ENCODE peak calls at places on chromosome 11, in ten cellular contexts. E is endodermal cell; K is pancreas; C is GM23248; L is HCT116; B is Peyer's patch; V is body of pancreas; Z is upper lobe of right lung; I is CD8-positive, alpha-beta memory T cell; D is PC-9. O is an unnamed sample.

GRCh38 chr11:2306971-2307732 is 5.3 kb downstream of the TSPAN32 start:
- DNase-seq in K (no peak), V (no peak), I (no peak), L (no peak), D (no peak), B (no peak), Z (peak; percentile 63), E (peak; percentile 42), C (peak; percentile 22), O (no peak)

GRCh38 chr11:58923300-58923788 is 15.9 kb upstream of the GLYATL1 start:
- DNase-seq in D (peak; percentile 2), I (no peak), Z (no peak), C (peak; percentile 52), K (no peak), V (peak; percentile 17), L (peak; percentile 54), B (no peak), E (peak; percentile 82), O (no peak)

GRCh38 chr11:67490727-67491065 is 7.9 kb downstream of the AIP start:
- DNase-seq in C (no peak), D (no peak), B (no peak), V (no peak), I (no peak), E (no peak), Z (no peak), K (no peak), L (no peak), O (no peak)

GRCh38 chr11:66111158-66111557 is 41.1 kb downstream of the PACS1 start:
- DNase-seq in L (no peak), B (no peak), V (no peak), K (no peak), E (no peak), I (no peak), C (no peak), D (no peak), Z (no peak), O (no peak)

GRCh38 chr11:85752201-85752889 is 58.6 kb downstream of the SYTL2 start:
- DNase-seq in C (no peak), Z (no peak), I (no peak), D (no peak), K (peak; percentile 13), B (no peak), V (peak; percentile 55), L (no peak), E (no peak), O (no peak)

GRCh38 chr11:92837595-92837994 is 131.9 kb upstream of the MTNR1B start:
- DNase-seq in Z (no peak), B (no peak), C (no peak), E (no peak), L (no peak), D (no peak), V (no peak), K (no peak), I (no peak), O (no peak)

GRCh38 chr11:6402561-6402981 is 12.3 kb downstream of the SMPD1 start:
- DNase-seq in D (no peak), I (peak; percentile 50), Z (no peak), B (peak; percentile 92), K (no peak), V (no peak), L (no peak), E (no peak), C (no peak), O (no peak)

GRCh38 chr11:22792497-22792896 is 37.1 kb downstream of the SVIP start:
- DNase-seq in I (no peak), B (no peak), L (peak; percentile 83), K (no peak), C (peak; percentile 83), E (no peak), D (peak; percentile 31), V (no peak), Z (no peak), O (no peak)

GRCh38 chr11:78655561-78655960 is 80.9 kb upstream of the NARS2 start:
- DNase-seq in C (no peak), I (no peak), L (no peak), B (no peak), V (no peak), Z (no peak), E (no peak), D (no peak), K (no peak), O (no peak)

GRCh38 chr11:74319139-74319538 is 7.7 kb upstream of the P4HA3 start:
- DNase-seq in D (no peak), K (no peak), B (no peak), C (peak; percentile 97), E (no peak), Z (no peak), V (no peak), L (no peak), I (no peak), O (no peak)

GRCh38 chr11:79857404-79857803 is 416.6 kb upstream of the TENM4 start:
- DNase-seq in K (no peak), B (no peak), Z (no peak), C (no peak), D (no peak), I (no peak), E (no peak), L (no peak), V (no peak), O (no peak)

GRCh38 chr11:12523180-12523924 is 146.0 kb downstream of the PARVA start:
- DNase-seq in B (no peak), K (no peak), I (no peak), E (peak; percentile 64), C (no peak), L (no peak), V (no peak), D (no peak), Z (no peak), O (no peak)

GRCh38 chr11:111334495-111335123 is 36.3 kb downstream of the POU2AF3 start:
- DNase-seq in L (no peak), V (peak; percentile 76), K (peak; percentile 73), C (no peak), I (no peak), B (no peak), Z (no peak), E (peak; percentile 54), D (peak; percentile 15), O (no peak)

GRCh38 chr11:74926304-74927030 is 22.4 kb downstream of the XRRA1 start:
- DNase-seq in V (no peak), E (no peak), B (no peak), C (peak; percentile 81), I (no peak), L (no peak), D (no peak), K (no peak), Z (no peak), O (no peak)

GRCh38 chr11:110855246-110855645 is 143.0 kb upstream of the ARHGAP20 start:
- DNase-seq in L (no peak), K (no peak), V (no peak), E (no peak), Z (no peak), C (peak; percentile 14), I (no peak), B (no peak), D (no peak), O (no peak)

GRCh38 chr11:27740362-27741024 is 40.2 kb upstream of the BDNF start:
- DNase-seq in D (no peak), C (peak; percentile 1), L (no peak), B (no peak), V (no peak), I (no peak), E (peak; percentile 51), Z (no peak), K (no peak), O (no peak)

DNA sequence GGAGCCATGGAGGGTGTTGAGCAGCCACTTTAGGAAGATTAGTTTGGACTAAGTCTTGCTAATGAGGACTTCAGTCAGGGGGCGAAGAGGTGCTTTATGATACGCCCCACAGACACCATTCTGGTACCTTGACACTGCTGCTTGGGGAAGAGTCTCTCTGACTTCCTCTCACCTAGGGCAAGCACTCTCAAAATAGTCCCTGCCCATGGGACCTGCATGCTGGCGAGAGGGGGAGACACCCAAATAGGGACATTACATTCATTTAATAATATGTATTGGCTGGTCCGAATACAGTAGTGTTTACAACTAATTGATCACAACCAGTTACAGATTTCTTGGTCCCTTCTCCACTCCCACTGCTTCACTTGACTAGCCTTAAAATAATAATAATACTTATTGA is 4.4 kb upstream of the CATSPERZ start:
- DNase-seq in B (no peak), I (no peak), L (no peak), V (no peak), D (no peak), E (no peak), Z (no peak), C (no peak), K (no peak), O (no peak)
- H3K4me1 ChIP-seq in B (no peaks in the 10 kb centered on the region), I (peaks cover 13% of the 10 kb centered on the region), L (peaks cover 13% of the 10 kb centered on the region), V (peaks cover 34% of the 10 kb centered on the region), D (no peaks in the 10 kb centered on the region), E (no peaks in the 10 kb centered on the region), Z (peaks cover 19% of the 10 kb centered on the region), C (peaks cover 8% of the 10 kb centered on the region), K (peaks cover 30% of the 10 kb centered on the region), O (no peaks in the 10 kb centered on the region)

GRCh38 chr11:73227571-73228211 is 9.6 kb downstream of the P2RY2 start:
- DNase-seq in B (no peak), I (no peak), C (no peak), V (peak; percentile 82), K (peak; percentile 64), L (peak; percentile 42), D (peak; percentile 97), E (peak; percentile 93), Z (peak; percentile 89), O (no peak)
- H3K4me3 ChIP-seq in B (no peak overlapping the region), I (no peak overlapping the region), C (no peak overlapping the region), V (no peak overlapping the region), K (no peak overlapping the region), L (no peak overlapping the region), D (peak overlapping the region; percentile 2), E (no peak overlapping the region), Z (no peak overlapping the region), O (no peak overlapping the region)

DNA sequence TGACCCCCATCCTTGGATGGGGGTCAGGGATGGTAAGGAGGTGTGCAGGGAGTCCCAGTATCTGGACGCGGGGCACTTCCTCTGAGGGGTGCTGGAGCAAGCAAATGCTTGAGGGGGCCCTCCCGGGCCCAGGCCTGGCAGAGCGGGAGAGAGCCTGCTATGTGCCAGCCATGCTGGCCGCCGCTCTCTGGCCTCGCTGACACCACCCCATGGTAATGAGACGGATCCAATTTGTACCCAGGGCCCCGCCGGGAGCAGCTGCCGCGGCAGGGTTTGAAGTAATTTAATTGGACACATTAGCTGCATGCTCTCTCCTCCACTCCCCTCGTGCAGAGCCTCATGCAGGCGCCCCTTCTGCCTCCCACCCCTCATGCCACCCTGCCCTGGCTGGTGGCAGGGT is 6.3 kb downstream of the SYT7 start:
- DNase-seq in C (no peak), E (no peak), I (no peak), L (no peak), D (no peak), V (no peak), Z (no peak), K (no peak), B (no peak), O (no peak)
- H3K27ac ChIP-seq in C (no peak overlapping the region), E (no peak overlapping the region), I (no peak overlapping the region), L (no peak overlapping the region), D (no peak overlapping the region), V (no peak overlapping the region), Z (no peak overlapping the region), K (no peak overlapping the region), B (no peak overlapping the region), O (no peak overlapping the region)

DNA sequence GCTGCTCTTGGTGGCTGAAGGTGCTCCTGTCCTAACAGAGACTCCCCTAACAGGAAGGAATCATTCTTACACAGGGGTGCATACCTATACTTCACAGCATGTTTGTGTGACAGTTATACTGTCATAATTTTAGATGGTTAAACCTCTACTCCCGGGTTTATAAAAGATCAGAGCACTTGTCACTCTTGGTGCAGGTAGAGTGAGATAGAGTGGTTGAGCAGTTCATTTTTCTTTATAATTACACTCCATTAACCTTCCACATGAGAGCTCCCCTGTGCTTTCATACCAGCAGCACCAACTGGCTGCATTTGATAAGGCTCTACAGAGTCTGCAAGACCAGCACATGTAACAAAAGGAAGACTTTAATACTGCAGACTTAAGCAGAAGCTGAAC is 72.9 kb downstream of the LARGE2 start:
- DNase-seq in C (no peak), L (no peak), Z (no peak), B (no peak), K (no peak), V (no peak), D (no peak), E (no peak), I (no peak), O (no peak)
- H3K4me1 ChIP-seq in C (peaks cover 25% of the 10 kb centered on the region), L (no peaks in the 10 kb centered on the region), Z (no peaks in the 10 kb centered on the region), B (no peaks in the 10 kb centered on the region), K (peaks cover 4% of the 10 kb centered on the region), V (peaks cover 10% of the 10 kb centered on the region), D (no peaks in the 10 kb centered on the region), E (peaks cover 3% of the 10 kb centered on the region), I (peaks cover 9% of the 10 kb centered on the region), O (peaks cover 21% of the 10 kb centered on the region)